ENCODE peak calls at places on chromosomes 16 and 17, in four cellular contexts. One of them, this sample, is unnamed.

GRCh38 chr17:4715071-4715749 is 4.8 kb downstream of the ARRB2 start:
- DNase-seq in substantia nigra: no peak
- DNase-seq in stimulated activated CD4-positive, alpha-beta T cell treated with anti-CD3 and anti-CD28 coated beads, Interleukin-4, amount 100 ng/mL, for 4 hours: no peak
- DNase-seq in Calu3: no peak
- DNase-seq in this sample: no peak

GRCh38 chr16:57106767-57107166 is 14.4 kb downstream of the CPNE2 start:
- DNase-seq in substantia nigra: no peak
- DNase-seq in stimulated activated CD4-positive, alpha-beta T cell treated with anti-CD3 and anti-CD28 coated beads, Interleukin-4, amount 100 ng/mL, for 4 hours: no peak
- DNase-seq in Calu3: no peak
- DNase-seq in this sample: no peak

GRCh38 chr16:78641463-78641862 is 542.0 kb downstream of the WWOX start:
- DNase-seq in stimulated activated CD4-positive, alpha-beta T cell treated with anti-CD3 and anti-CD28 coated beads, Interleukin-4, amount 100 ng/mL, for 4 hours: no peak
- DNase-seq in Calu3: no peak
- DNase-seq in substantia nigra: no peak
- DNase-seq in this sample: no peak

GRCh38 chr16:85463228-85463611 is 149.9 kb upstream of the GSE1 start:
- DNase-seq in substantia nigra: no peak
- DNase-seq in stimulated activated CD4-positive, alpha-beta T cell treated with anti-CD3 and anti-CD28 coated beads, Interleukin-4, amount 100 ng/mL, for 4 hours: no peak
- DNase-seq in Calu3: no peak
- DNase-seq in this sample: peak

GRCh38 chr16:46886764-46887523 is 2.8 kb downstream of the GPT2 start:
- DNase-seq in Calu3: no peak
- DNase-seq in substantia nigra: no peak
- DNase-seq in stimulated activated CD4-positive, alpha-beta T cell treated with anti-CD3 and anti-CD28 coated beads, Interleukin-4, amount 100 ng/mL, for 4 hours: no peak
- DNase-seq in this sample: no peak

GRCh38 chr17:17499402-17500145 is 3.4 kb upstream of the RASD1 start:
- DNase-seq in stimulated activated CD4-positive, alpha-beta T cell treated with anti-CD3 and anti-CD28 coated beads, Interleukin-4, amount 100 ng/mL, for 4 hours: no peak
- DNase-seq in substantia nigra: no peak
- DNase-seq in Calu3: no peak
- DNase-seq in this sample: no peak

GRCh38 chr17:73639322-73639721 is 4.9 kb downstream of the SDK2 start:
- DNase-seq in substantia nigra: no peak
- DNase-seq in Calu3: no peak
- DNase-seq in stimulated activated CD4-positive, alpha-beta T cell treated with anti-CD3 and anti-CD28 coated beads, Interleukin-4, amount 100 ng/mL, for 4 hours: no peak
- DNase-seq in this sample: no peak

GRCh38 chr17:28737316-28737715 is 6.5 kb upstream of the TRAF4 start:
- DNase-seq in Calu3: no peak
- DNase-seq in stimulated activated CD4-positive, alpha-beta T cell treated with anti-CD3 and anti-CD28 coated beads, Interleukin-4, amount 100 ng/mL, for 4 hours: no peak
- DNase-seq in substantia nigra: no peak
- DNase-seq in this sample: no peak

GRCh38 chr16:89593841-89594240 is 18.3 kb downstream of the CPNE7 start:
- DNase-seq in stimulated activated CD4-positive, alpha-beta T cell treated with anti-CD3 and anti-CD28 coated beads, Interleukin-4, amount 100 ng/mL, for 4 hours: no peak
- DNase-seq in Calu3: no peak
- DNase-seq in substantia nigra: no peak
- DNase-seq in this sample: no peak

GRCh38 chr17:56292010-56292409 is 138.7 kb downstream of the ANKFN1 start:
- DNase-seq in stimulated activated CD4-positive, alpha-beta T cell treated with anti-CD3 and anti-CD28 coated beads, Interleukin-4, amount 100 ng/mL, for 4 hours: no peak
- DNase-seq in substantia nigra: no peak
- DNase-seq in Calu3: no peak
- DNase-seq in this sample: no peak

GRCh38 chr17:8069587-8069860 is 18.0 kb downstream of the ALOX12B start:
- DNase-seq in substantia nigra: no peak
- DNase-seq in Calu3: no peak
- DNase-seq in stimulated activated CD4-positive, alpha-beta T cell treated with anti-CD3 and anti-CD28 coated beads, Interleukin-4, amount 100 ng/mL, for 4 hours: no peak
- DNase-seq in this sample: no peak

GRCh38 chr17:50581316-50581715 is 20.8 kb downstream of the CACNA1G start:
- DNase-seq in stimulated activated CD4-positive, alpha-beta T cell treated with anti-CD3 and anti-CD28 coated beads, Interleukin-4, amount 100 ng/mL, for 4 hours: no peak
- DNase-seq in Calu3: no peak
- DNase-seq in substantia nigra: no peak
- DNase-seq in this sample: no peak

GRCh38 chr17:247767-248166 is 66.3 kb upstream of the DOC2B start:
- DNase-seq in stimulated activated CD4-positive, alpha-beta T cell treated with anti-CD3 and anti-CD28 coated beads, Interleukin-4, amount 100 ng/mL, for 4 hours: no peak
- DNase-seq in Calu3: no peak
- DNase-seq in substantia nigra: no peak
- DNase-seq in this sample: no peak

GRCh38 chr17:81295678-81296381 is 723 bp upstream of the SLC38A10 start:
- DNase-seq in substantia nigra: no peak
- DNase-seq in Calu3: peak
- DNase-seq in stimulated activated CD4-positive, alpha-beta T cell treated with anti-CD3 and anti-CD28 coated beads, Interleukin-4, amount 100 ng/mL, for 4 hours: peak
- DNase-seq in this sample: peak

GRCh38 chr16:87964049-87964448 is 12.8 kb downstream of the BANP start:
- DNase-seq in Calu3: no peak
- DNase-seq in substantia nigra: no peak
- DNase-seq in stimulated activated CD4-positive, alpha-beta T cell treated with anti-CD3 and anti-CD28 coated beads, Interleukin-4, amount 100 ng/mL, for 4 hours: no peak
- DNase-seq in this sample: no peak

GRCh38 chr16:80174416-80174815 is 366.4 kb upstream of the DYNLRB2 start:
- DNase-seq in stimulated activated CD4-positive, alpha-beta T cell treated with anti-CD3 and anti-CD28 coated beads, Interleukin-4, amount 100 ng/mL, for 4 hours: no peak
- DNase-seq in Calu3: no peak
- DNase-seq in substantia nigra: no peak
- DNase-seq in this sample: peak

GRCh38 chr16:48511071-48511540 is 98.9 kb downstream of the N4BP1 start:
- DNase-seq in stimulated activated CD4-positive, alpha-beta T cell treated with anti-CD3 and anti-CD28 coated beads, Interleukin-4, amount 100 ng/mL, for 4 hours: no peak
- DNase-seq in Calu3: no peak
- DNase-seq in substantia nigra: no peak
- DNase-seq in this sample: peak

GRCh38 chr17:11287791-11288190 is 46.8 kb downstream of the SHISA6 start:
- DNase-seq in substantia nigra: no peak
- DNase-seq in stimulated activated CD4-positive, alpha-beta T cell treated with anti-CD3 and anti-CD28 coated beads, Interleukin-4, amount 100 ng/mL, for 4 hours: no peak
- DNase-seq in Calu3: no peak
- DNase-seq in this sample: no peak

GRCh38 chr16:70520612-70521297 is 2.6 kb downstream of the COG4 start:
- DNase-seq in stimulated activated CD4-positive, alpha-beta T cell treated with anti-CD3 and anti-CD28 coated beads, Interleukin-4, amount 100 ng/mL, for 4 hours: no peak
- DNase-seq in Calu3: no peak
- DNase-seq in substantia nigra: no peak
- DNase-seq in this sample: no peak

GRCh38 chr16:81716478-81717210 is 62.4 kb upstream of the PLCG2 start:
- DNase-seq in Calu3: no peak
- DNase-seq in stimulated activated CD4-positive, alpha-beta T cell treated with anti-CD3 and anti-CD28 coated beads, Interleukin-4, amount 100 ng/mL, for 4 hours: no peak
- DNase-seq in substantia nigra: no peak
- DNase-seq in this sample: no peak